ENCODE peak calls at places on chromosome 21, in five cellular contexts. K, Y, E, V and N are unnamed samples.

GRCh38 chr21:16455978-16456377 is 726.2 kb downstream of the USP25 start:
- DNase-seq in Y (no peak), K (no peak), E (peak), V (no peak), N (no peak)

GRCh38 chr21:31293986-31294385 is 50.1 kb downstream of the TIAM1 start:
- DNase-seq in E (peak), Y (no peak), K (peak), V (no peak), N (no peak)

GRCh38 chr21:14120091-14120734 is 90.5 kb downstream of the LIPI start:
- DNase-seq in V (no peak), Y (no peak), E (peak), K (peak), N (peak)

GRCh38 chr21:34639250-34639649 is 24.3 kb upstream of the RCAN1 start:
- DNase-seq in K (no peak), Y (no peak), E (no peak), V (no peak), N (no peak)

GRCh38 chr21:26842976-26843911 is 2.0 kb downstream of the ADAMTS1 start:
- DNase-seq in Y (peak), V (no peak), K (peak), E (peak), N (no peak)

GRCh38 chr21:15011967-15012366 is 52.8 kb downstream of the NRIP1 start:
- DNase-seq in Y (no peak), V (no peak), E (no peak), K (no peak), N (no peak)

GRCh38 chr21:26840206-26840605 is 5.0 kb downstream of the ADAMTS1 start:
- DNase-seq in V (no peak), E (no peak), Y (no peak), K (no peak), N (no peak)

GRCh38 chr21:25887646-25888321 is 153.0 kb downstream of the GABPA start:
- DNase-seq in V (no peak), E (no peak), Y (no peak), K (no peak), N (no peak)

GRCh38 chr21:15908187-15908586 is 178.4 kb downstream of the USP25 start:
- DNase-seq in K (no peak), Y (no peak), E (peak), V (no peak), N (no peak)

GRCh38 chr21:34554227-34554626 is 42.2 kb upstream of the KCNE1 start:
- DNase-seq in E (no peak), V (no peak), K (no peak), Y (no peak), N (no peak)

GRCh38 chr21:37605006-37605405 is 238.4 kb downstream of the DYRK1A start:
- DNase-seq in Y (no peak), V (no peak), K (no peak), E (no peak), N (no peak)

GRCh38 chr21:14737922-14738321 is 191.8 kb upstream of the SAMSN1 start:
- DNase-seq in E (peak), K (peak), Y (no peak), V (peak), N (peak)

GRCh38 chr21:33578959-33579542 is 9.4 kb downstream of the DONSON start:
- DNase-seq in E (peak), V (no peak), K (peak), Y (no peak), N (no peak)

GRCh38 chr21:25273945-25274344 is 333.3 kb downstream of the MRPL39 start:
- DNase-seq in E (no peak), V (no peak), K (no peak), Y (no peak), N (no peak)

GRCh38 chr21:16124397-16125130 is 394.8 kb downstream of the USP25 start:
- DNase-seq in Y (no peak), E (peak), V (no peak), K (peak), N (no peak)

GRCh38 chr21:44854391-44854663 is 19.2 kb downstream of the PTTG1IP start:
- DNase-seq in E (no peak), V (no peak), Y (no peak), K (no peak), N (no peak)

GRCh38 chr21:31397939-31398338 is 53.9 kb upstream of the TIAM1 start:
- DNase-seq in K (no peak), V (peak), E (no peak), Y (no peak), N (no peak)

GRCh38 chr21:15943009-15943666 is 213.4 kb downstream of the USP25 start:
- DNase-seq in V (no peak), K (no peak), Y (no peak), E (peak), N (no peak)

GRCh38 chr21:46253610-46254124 is 25.1 kb upstream of the LSS start:
- DNase-seq in V (peak), Y (no peak), K (no peak), E (peak), N (peak)
- H3K4me3 ChIP-seq in V (no peak), Y (no peak), K (no peak), E (no peak), N (no peak)

GRCh38 chr21:42187976-42188653 is 30.8 kb upstream of the ABCG1 start:
- DNase-seq in K (no peak), E (peak), V (peak), Y (peak), N (peak)

GRCh38 chr21:42191064-42191463 is 27.9 kb upstream of the ABCG1 start:
- DNase-seq in E (no peak), K (no peak), V (no peak), Y (peak), N (no peak)

GRCh38 chr21:42188663-42189062 is 30.3 kb upstream of the ABCG1 start:
- DNase-seq in E (no peak), K (no peak), V (no peak), Y (peak), N (no peak)

GRCh38 chr21:42190492-42190875 is 28.5 kb upstream of the ABCG1 start:
- DNase-seq in Y (peak), V (no peak), K (no peak), E (no peak), N (no peak)

DNA sequence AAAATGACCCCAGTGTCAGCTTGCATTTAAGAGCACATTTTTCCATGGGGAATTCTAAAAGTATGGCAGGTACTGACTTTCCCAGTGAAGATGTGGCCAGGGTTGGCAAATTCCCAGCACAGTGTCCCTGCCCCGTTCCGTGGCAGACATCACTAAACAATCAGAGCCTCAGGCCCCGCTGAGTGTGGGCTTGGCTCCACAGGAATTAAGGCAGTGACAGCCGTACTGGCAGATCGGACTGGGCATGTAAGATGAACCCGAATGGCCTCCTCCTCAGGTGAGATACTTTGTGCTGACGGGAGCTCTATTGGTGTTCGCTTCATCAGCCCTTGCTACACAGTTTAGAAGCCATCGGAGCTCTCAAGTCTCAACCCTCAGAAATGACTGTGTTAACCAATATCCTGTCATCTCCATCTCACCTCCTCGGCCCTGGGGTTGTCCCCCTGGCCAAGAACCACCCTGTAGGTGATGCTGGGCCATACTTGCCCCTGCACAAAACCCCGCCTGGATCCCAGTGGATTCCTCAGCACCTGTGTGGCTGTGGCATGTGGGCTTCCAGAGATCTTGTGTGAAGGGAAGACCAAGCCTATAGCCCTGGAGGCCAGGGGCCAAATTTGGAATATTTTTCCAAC is 29.0 kb upstream of the ABCG1 start:
- DNase-seq in K (no peak), E (no peak), Y (peak), V (no peak), N (no peak)
- H3K4me3 ChIP-seq in K (no peak), E (no peak), Y (no peak), V (no peak), N (no peak)

GRCh38 chr21:38984982-38985422 is 179.3 kb downstream of the ETS2 start:
- DNase-seq in E (peak), V (no peak), K (peak), Y (no peak), N (no peak)
- H3K4me3 ChIP-seq in E (no peak), V (no peak), K (no peak), Y (no peak), N (no peak)

GRCh38 chr21:36297938-36298572 is 21.9 kb upstream of the MORC3 start:
- DNase-seq in V (peak), Y (peak), K (peak), E (no peak), N (peak)
- H3K4me3 ChIP-seq in V (peak), Y (no peak), K (no peak), E (no peak), N (peak)

DNA sequence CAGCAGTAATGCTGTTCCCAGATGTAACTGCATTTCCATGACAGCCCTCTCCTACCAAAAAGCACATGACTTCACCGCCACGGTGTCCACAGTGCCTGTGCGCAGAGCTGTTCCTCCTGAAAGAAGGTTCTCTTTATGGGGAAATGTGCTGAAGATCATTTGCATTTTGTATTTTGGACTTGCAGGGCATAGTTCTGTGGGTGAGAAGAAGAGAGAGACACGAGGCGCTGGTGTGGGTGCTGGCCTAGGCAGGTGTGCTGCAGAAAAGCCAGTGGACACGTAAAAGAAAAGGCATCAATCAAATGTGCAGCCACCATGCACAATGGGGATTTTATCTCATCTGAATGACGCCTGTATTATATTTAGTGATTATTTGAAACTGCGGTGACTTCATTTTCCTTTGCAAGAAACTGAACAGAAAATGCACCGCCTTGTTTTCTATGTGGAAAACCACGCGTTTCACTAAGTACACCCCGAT is 21.3 kb downstream of the SLC37A1 start:
- DNase-seq in K (no peak), E (no peak), V (no peak), Y (no peak), N (no peak)
- H3K4me3 ChIP-seq in K (no peak), E (no peak), V (no peak), Y (no peak), N (no peak)

GRCh38 chr21:17903029-17903806 is 84.1 kb upstream of the C21orf91 start:
- DNase-seq in E (peak), Y (no peak), V (peak), K (no peak), N (no peak)
- H3K4me3 ChIP-seq in E (no peak), Y (no peak), V (no peak), K (no peak), N (no peak)